ENCODE peak calls at places on chromosomes 7 and 10, in six cellular contexts. U, T, H, E, D and O are unnamed samples. For H3K4me1, the result is how much of the 10 kb centered on the place peaks cover.

GRCh38 chr10:29736325-29737208 is 101.8 kb upstream of the SVIL start:
- DNase-seq in U (peak), T (peak), H (peak), E (peak), D (peak), O (peak)

GRCh38 chr7:26319631-26320030 is 28.0 kb downstream of the SNX10 start:
- DNase-seq in U (no peak), T (no peak), H (no peak), E (no peak), D (no peak), O (no peak)

GRCh38 chr10:6990891-6991290 is 410.8 kb upstream of the PRKCQ start:
- DNase-seq in U (no peak), T (no peak), H (no peak), E (no peak), D (no peak), O (no peak)

GRCh38 chr10:14571866-14572507 is 202.7 kb downstream of the FAM107B start:
- DNase-seq in U (peak), T (no peak), H (no peak), E (no peak), D (peak), O (peak)

GRCh38 chr10:44960482-44961230 is 1.1 kb downstream of the RASSF4 start:
- DNase-seq in U (peak), T (peak), H (no peak), E (peak), D (no peak), O (no peak)

GRCh38 chr7:22480523-22481075 is 19.4 kb downstream of the STEAP1B start:
- DNase-seq in U (no peak), T (no peak), H (no peak), E (no peak), D (no peak), O (no peak)

GRCh38 chr7:109772161-109772560 is 1202.5 kb downstream of the DNAJB9 start:
- DNase-seq in U (no peak), T (no peak), H (no peak), E (no peak), D (no peak), O (no peak)

GRCh38 chr10:91211675-91212074 is 8.8 kb upstream of the PCGF5 start:
- DNase-seq in U (no peak), T (no peak), H (no peak), E (no peak), D (no peak), O (no peak)

GRCh38 chr7:143367972-143368371 is 5.5 kb upstream of the FAM131B start:
- DNase-seq in U (peak), T (peak), H (no peak), E (no peak), D (no peak), O (peak)

GRCh38 chr7:142939226-142939910 is at the start of gene LLCFC1:
- DNase-seq in U (peak), T (no peak), H (no peak), E (no peak), D (peak), O (no peak)

GRCh38 chr7:107563072-107563760 is 504 bp downstream of the COG5 start:
- DNase-seq in U (peak), T (no peak), H (no peak), E (no peak), D (peak), O (no peak)

GRCh38 chr10:14554091-14554842 is 220.4 kb downstream of the FAM107B start:
- DNase-seq in U (peak), T (no peak), H (no peak), E (no peak), D (no peak), O (no peak)

GRCh38 chr7:128831994-128832879 is 2.0 kb downstream of the FLNC start:
- DNase-seq in U (no peak), T (peak), H (no peak), E (peak), D (no peak), O (no peak)

GRCh38 chr7:111762799-111763198 is 200.5 kb upstream of the IMMP2L start:
- DNase-seq in U (no peak), T (no peak), H (no peak), E (no peak), D (no peak), O (no peak)

DNA sequence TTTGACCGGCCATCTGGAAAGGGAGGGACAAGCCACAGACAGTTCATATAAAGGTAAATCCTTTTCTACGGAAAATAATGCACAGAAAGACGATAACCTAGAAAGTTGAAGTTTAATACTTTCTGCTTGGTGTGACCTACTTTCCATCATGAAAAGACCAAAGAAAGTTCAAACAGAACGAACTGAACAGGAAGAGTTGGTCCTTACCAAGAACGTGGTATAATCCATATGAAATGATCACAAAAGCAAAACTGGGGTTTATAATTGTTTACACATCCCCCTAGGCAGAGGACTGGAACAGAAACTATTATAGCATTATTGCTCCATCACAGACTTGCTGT is 105.4 kb downstream of the ST8SIA6 start:
- DNase-seq in U (no peak), T (no peak), H (no peak), E (no peak), D (no peak), O (no peak)
- H3K4me3 ChIP-seq in U (no peak), T (no peak), H (peak), E (peak), D (no peak), O (peak)

GRCh38 chr10:18486444-18486843 is 164.9 kb downstream of the NSUN6 start:
- DNase-seq in U (no peak), T (no peak), H (no peak), E (peak), D (no peak), O (no peak)
- H3K27ac ChIP-seq in U (no peak), T (no peak), H (peak), E (no peak), D (no peak), O (no peak)

GRCh38 chr7:69691734-69692133 is 93.5 kb downstream of the AUTS2 start:
- DNase-seq in U (peak), T (no peak), H (no peak), E (no peak), D (no peak), O (no peak)

GRCh38 chr7:69693042-69693441 is 94.8 kb downstream of the AUTS2 start:
- DNase-seq in U (no peak), T (no peak), H (no peak), E (no peak), D (no peak), O (no peak)

GRCh38 chr7:69691327-69691726 is 93.1 kb downstream of the AUTS2 start:
- DNase-seq in U (no peak), T (no peak), H (no peak), E (no peak), D (no peak), O (no peak)

GRCh38 chr7:69687739-69688431 is 89.6 kb downstream of the AUTS2 start:
- DNase-seq in U (no peak), T (no peak), H (no peak), E (no peak), D (no peak), O (no peak)

GRCh38 chr7:69690329-69690728 is 92.1 kb downstream of the AUTS2 start:
- DNase-seq in U (no peak), T (no peak), H (no peak), E (no peak), D (no peak), O (peak)
- H3K4me1 ChIP-seq in U (under half), T (under half), H (under half), E (under half), D (under half), O (under half)

GRCh38 chr7:36366005-36366583 is 23.6 kb upstream of the ANLN start:
- DNase-seq in U (no peak), T (no peak), H (no peak), E (no peak), D (no peak), O (no peak)
- H3K4me3 ChIP-seq in U (no peak), T (peak), H (peak), E (peak), D (peak), O (peak)

GRCh38 chr10:79404231-79404609 is 41.2 kb downstream of the ZCCHC24 start:
- DNase-seq in U (no peak), T (peak), H (peak), E (peak), D (no peak), O (peak)
- H3K27ac ChIP-seq in U (peak), T (no peak), H (peak), E (peak), D (no peak), O (peak)

GRCh38 chr7:43761919-43762318 is 3.4 kb downstream of the BLVRA start:
- DNase-seq in U (no peak), T (no peak), H (no peak), E (no peak), D (no peak), O (no peak)
- H3K4me1 ChIP-seq in U (under half), T (half or more), H (under half), E (under half), D (half or more), O (under half)

DNA sequence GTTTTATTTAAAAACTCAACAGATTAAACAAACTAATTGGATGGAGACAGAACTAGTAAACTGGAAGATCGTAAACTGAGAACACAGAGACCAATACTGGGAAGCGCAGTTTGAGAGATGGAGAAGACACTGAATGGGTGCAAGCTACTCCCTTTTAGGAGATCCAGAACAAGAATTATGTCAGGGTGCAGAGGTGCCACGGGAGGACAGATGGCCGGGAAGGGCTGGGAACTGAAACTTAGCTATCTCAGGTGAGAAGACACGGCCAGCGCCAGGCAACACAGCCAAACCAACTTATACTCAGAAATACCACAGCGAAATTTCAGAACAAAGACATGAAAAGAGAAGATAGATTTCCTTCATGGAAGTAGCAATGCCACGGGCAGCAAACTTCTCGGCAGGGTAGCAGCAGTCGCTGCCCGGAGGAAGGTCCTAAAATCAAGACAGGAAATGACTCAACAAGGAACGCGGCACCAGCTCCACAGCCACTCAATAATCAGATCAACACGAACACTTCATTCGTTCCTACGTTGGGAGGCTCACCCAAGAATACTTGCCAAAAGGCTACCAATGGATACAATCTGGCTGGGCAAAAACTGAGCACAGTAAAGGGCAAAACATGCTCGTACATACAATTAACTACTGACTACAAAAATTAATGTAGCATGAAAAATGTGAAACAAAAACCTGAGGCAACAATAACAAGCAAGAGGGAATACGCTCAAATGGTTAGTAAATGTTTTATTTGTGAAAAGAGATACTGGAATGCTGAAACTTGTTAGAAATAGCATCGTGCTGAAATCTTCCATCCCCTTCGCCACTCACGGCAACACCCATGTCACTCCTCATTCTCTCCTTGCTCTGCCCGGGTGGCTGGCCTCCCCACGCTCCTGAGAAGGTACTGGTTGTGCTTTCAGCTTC is 2.2 kb upstream of the LRRC27 start:
- DNase-seq in U (no peak), T (peak), H (no peak), E (no peak), D (peak), O (no peak)
- H3K4me3 ChIP-seq in U (no peak), T (no peak), H (peak), E (peak), D (peak), O (peak)